ENCODE peak calls at places on chromosomes 5 and 9, in seven cellular contexts. E is endothelial cell, T is right lobe of liver, J is endothelial cell of umbilical vein, R is heart left ventricle, A is left ventricle myocardium inferior, S is spleen. O is an unnamed sample.

GRCh38 chr5:142015781-142016533 is 3.1 kb upstream of the GNPDA1 start:
- DNase-seq in E (no peak), T (no peak), J (peak; percentile 92), R (no peak), A (no peak), S (no peak), O (no peak)

GRCh38 chr5:57438162-57438561 is 44.4 kb downstream of the ACTBL2 start:
- DNase-seq in E (no peak), T (no peak), J (peak; percentile 84), R (no peak), A (no peak), S (no peak), O (no peak)

GRCh38 chr5:133735346-133735745 is 123.0 kb upstream of the FSTL4 start:
- DNase-seq in E (no peak), T (no peak), J (peak; percentile 92), R (no peak), A (no peak), S (no peak), O (no peak)

GRCh38 chr5:95881833-95882232 is 59.3 kb upstream of the GLRX start:
- DNase-seq in E (no peak), T (no peak), J (no peak), R (no peak), A (no peak), S (no peak), O (no peak)

GRCh38 chr9:134378901-134379338 is 52.7 kb downstream of the RXRA start:
- DNase-seq in E (no peak), T (no peak), J (no peak), R (no peak), A (peak; percentile 70), S (no peak), O (no peak)

GRCh38 chr5:74613283-74613682 is 27.2 kb downstream of the ENC1 start:
- DNase-seq in E (no peak), T (no peak), J (no peak), R (no peak), A (no peak), S (no peak), O (no peak)

GRCh38 chr5:107425541-107426031 is 245.2 kb downstream of the EFNA5 start:
- DNase-seq in E (no peak), T (no peak), J (peak; percentile 93), R (no peak), A (no peak), S (no peak), O (no peak)

GRCh38 chr9:95107001-95107749 is 210.3 kb downstream of the FANCC start:
- DNase-seq in E (no peak), T (no peak), J (peak; percentile 83), R (no peak), A (no peak), S (no peak), O (no peak)

GRCh38 chr5:119393201-119393691 is 37.4 kb downstream of the TNFAIP8 start:
- DNase-seq in E (no peak), T (no peak), J (no peak), R (no peak), A (no peak), S (no peak), O (no peak)

GRCh38 chr5:6470672-6471071 is 22.0 kb downstream of the UBE2QL1 start:
- DNase-seq in E (no peak), T (no peak), J (no peak), R (no peak), A (no peak), S (no peak), O (no peak)

GRCh38 chr9:108160705-108161233 is 671.2 kb upstream of the KLF4 start:
- DNase-seq in E (no peak), T (no peak), J (no peak), R (no peak), A (no peak), S (no peak), O (no peak)

GRCh38 chr9:124835026-124835501 is 18.2 kb upstream of the WDR38 start:
- DNase-seq in E (no peak), T (no peak), J (peak; percentile 78), R (peak; percentile 91), A (peak; percentile 90), S (no peak), O (no peak)

GRCh38 chr5:169785731-169786130 is 148.7 kb downstream of the DOCK2 start:
- DNase-seq in E (no peak), T (no peak), J (no peak), R (no peak), A (no peak), S (no peak), O (no peak)

GRCh38 chr9:116369706-116370105 is 216.1 kb downstream of the PAPPA start:
- DNase-seq in E (no peak), T (no peak), J (no peak), R (no peak), A (no peak), S (no peak), O (no peak)

GRCh38 chr9:19969721-19970120 is 180.9 kb upstream of the SLC24A2 start:
- DNase-seq in E (no peak), T (no peak), J (no peak), R (no peak), A (no peak), S (no peak), O (no peak)

GRCh38 chr5:120614512-120614911 is 150.4 kb downstream of the PRR16 start:
- DNase-seq in E (no peak), T (no peak), J (no peak), R (no peak), A (no peak), S (no peak), O (no peak)

GRCh38 chr9:94692601-94693000 is 33.9 kb upstream of the AOPEP start:
- DNase-seq in E (no peak), T (peak; percentile 71), J (no peak), R (no peak), A (no peak), S (no peak), O (no peak)

GRCh38 chr5:74149395-74149794 is 491.1 kb downstream of the ENC1 start:
- DNase-seq in E (no peak), T (no peak), J (peak; percentile 81), R (no peak), A (no peak), S (no peak), O (no peak)

GRCh38 chr9:120569556-120569955 is 10.4 kb downstream of the CDK5RAP2 start:
- DNase-seq in E (no peak), T (no peak), J (no peak), R (no peak), A (no peak), S (no peak), O (no peak)

GRCh38 chr9:120876842-120877240 is at the start of gene PHF19:
- DNase-seq in E (peak; percentile 27), T (no peak), J (no peak), R (peak; percentile 77), A (peak; percentile 36), S (peak; percentile 86), O (no peak)

GRCh38 chr9:31799953-31800609 is 584.4 kb upstream of the ACO1 start:
- DNase-seq in E (peak; percentile 15), T (no peak), J (peak; percentile 60), R (no peak), A (no peak), S (no peak), O (no peak)

GRCh38 chr5:1745190-1745805 is 54.3 kb downstream of the MRPL36 start:
- DNase-seq in E (no peak), T (peak; percentile 42), J (no peak), R (peak; percentile 29), A (no peak), S (peak; percentile 59), O (no peak)

GRCh38 chr9:134993996-134994720 is 76.4 kb upstream of the FCN1 start:
- DNase-seq in E (no peak), T (no peak), J (no peak), R (no peak), A (no peak), S (peak; percentile 48), O (no peak)

GRCh38 chr5:88952344-88952743 is 69.4 kb upstream of the MEF2C start:
- DNase-seq in E (no peak), T (no peak), J (peak; percentile 7), R (no peak), A (no peak), S (no peak), O (no peak)

GRCh38 chr5:34918025-34918424 is 2.5 kb downstream of the BRIX1 start:
- DNase-seq in E (no peak), T (no peak), J (no peak), R (no peak), A (no peak), S (no peak), O (no peak)
- TF ChIP-seq CTCF in E (no peak), T (no peak), J (no peak), R (no peak), A (no peak), S (no peak), O (no peak)

GRCh38 chr5:110590187-110590586 is 136.3 kb downstream of the TMEM232 start:
- DNase-seq in E (no peak), T (no peak), J (peak; percentile 9), R (no peak), A (no peak), S (no peak), O (no peak)
- TF ChIP-seq CTCF in E (peak; percentile 69), T (peak; percentile 53), J (no peak), R (peak; percentile 43), A (peak; percentile 53), S (no peak), O (peak; percentile 12)

DNA sequence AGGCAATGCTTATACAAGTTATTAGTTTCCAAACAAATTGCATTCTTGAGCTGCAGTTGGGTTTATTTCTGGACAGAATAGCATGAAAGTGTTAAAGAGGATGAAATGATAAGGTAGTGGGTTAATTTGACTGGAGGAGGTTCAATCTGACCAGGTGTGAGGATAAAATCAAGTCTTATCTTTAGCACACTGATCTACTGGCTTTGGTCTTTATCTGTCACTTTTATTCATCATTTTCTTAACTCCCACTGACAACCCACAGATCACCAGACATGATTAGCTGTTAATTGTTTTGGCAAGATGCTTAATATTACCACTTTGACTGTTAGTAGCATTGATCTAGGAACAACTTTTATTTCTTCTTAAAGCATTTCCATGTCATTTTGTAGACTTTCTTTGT is 74.4 kb upstream of the CNTLN start:
- DNase-seq in E (no peak), T (no peak), J (no peak), R (no peak), A (no peak), S (no peak), O (no peak)
- TF ChIP-seq CTCF in E (no peak), T (no peak), J (no peak), R (no peak), A (no peak), S (no peak), O (no peak)

DNA sequence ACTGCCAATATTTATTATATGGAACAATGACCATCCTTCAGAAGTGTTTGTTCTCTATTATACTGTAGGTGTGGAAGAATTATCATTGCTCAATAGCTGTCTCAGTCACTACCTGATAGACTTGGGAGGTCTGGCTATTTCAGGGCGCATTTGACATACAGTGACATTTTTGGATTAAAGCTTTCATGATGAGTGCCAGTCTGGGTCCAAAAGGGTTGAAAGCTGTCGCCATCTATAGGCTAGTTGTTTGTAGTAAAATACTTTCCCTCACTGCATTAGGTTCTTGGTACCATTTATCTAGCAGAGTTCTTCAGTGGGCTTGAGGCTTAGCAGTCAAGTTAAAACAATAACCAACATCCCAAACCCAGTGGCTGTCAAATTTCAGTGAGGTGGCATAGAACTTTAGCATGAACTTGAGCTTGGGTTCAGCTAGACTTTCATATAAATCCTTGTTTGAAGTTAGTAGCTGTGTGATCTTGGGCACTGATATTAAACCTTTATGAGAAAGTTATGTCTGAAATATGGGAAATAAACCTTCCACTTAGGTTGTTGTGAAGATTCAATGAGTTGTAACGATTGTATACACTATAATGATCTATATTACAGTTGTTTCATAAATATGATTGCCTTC is 110.5 kb upstream of the CDKN2B start:
- DNase-seq in E (no peak), T (no peak), J (peak; percentile 53), R (no peak), A (no peak), S (no peak), O (no peak)
- TF ChIP-seq CTCF in E (no peak), T (peak; percentile 25), J (peak; percentile 35), R (peak; percentile 52), A (peak; percentile 48), S (no peak), O (peak; percentile 43)

GRCh38 chr5:160649304-160649703 is 202.7 kb downstream of the ATP10B start:
- DNase-seq in E (peak; percentile 9), T (no peak), J (no peak), R (no peak), A (no peak), S (no peak), O (peak; percentile 8)
- TF ChIP-seq CTCF in E (no peak), T (no peak), J (no peak), R (no peak), A (no peak), S (no peak), O (no peak)